ENCODE peak calls at places on chromosomes 11 and 22, in seven cellular contexts. R is NCI-H1048, M is lower leg skin, D is ecto neural progenitor cell, S is GM18507, P is EL, H is aorta. Q is an unnamed sample.

GRCh38 chr22:30421695-30422480 is 3.7 kb upstream of the MTFP1 start:
- DNase-seq in R (no peak), M (no peak), D (no peak), S (no peak), P (no peak), H (no peak), Q (no peak)

GRCh38 chr11:57560146-57560545 is 7.3 kb downstream of the UBE2L6 start:
- DNase-seq in R (no peak), M (no peak), D (no peak), S (no peak), P (no peak), H (no peak), Q (no peak)

GRCh38 chr11:46055371-46055770 is 65.9 kb downstream of the PHF21A start:
- DNase-seq in R (no peak), M (no peak), D (no peak), S (no peak), P (peak), H (no peak), Q (no peak)

GRCh38 chr11:44632466-44633123 is 67.1 kb downstream of the CD82 start:
- DNase-seq in R (no peak), M (peak), D (peak), S (no peak), P (no peak), H (no peak), Q (peak)

GRCh38 chr11:64543818-64544217 is 47.2 kb upstream of the SLC22A12 start:
- DNase-seq in R (no peak), M (no peak), D (no peak), S (no peak), P (no peak), H (no peak), Q (no peak)

GRCh38 chr11:63608353-63609345 is 5.6 kb downstream of the PLAAT3 start:
- DNase-seq in R (no peak), M (no peak), D (no peak), S (no peak), P (peak), H (no peak), Q (no peak)

GRCh38 chr11:134529212-134530096 is 117.4 kb upstream of the B3GAT1 start:
- DNase-seq in R (no peak), M (no peak), D (peak), S (no peak), P (no peak), H (no peak), Q (no peak)

GRCh38 chr11:75272391-75272790 is 31.8 kb downstream of the TPBGL start:
- DNase-seq in R (no peak), M (no peak), D (peak), S (no peak), P (no peak), H (no peak), Q (no peak)

GRCh38 chr22:46092011-46092410 is 58.3 kb upstream of the PPARA start:
- DNase-seq in R (no peak), M (no peak), D (no peak), S (no peak), P (no peak), H (peak), Q (no peak)

GRCh38 chr11:7703785-7704184 is 2.5 kb downstream of the OVCH2 start:
- DNase-seq in R (no peak), M (no peak), D (no peak), S (no peak), P (no peak), H (no peak), Q (no peak)

GRCh38 chr11:130074736-130075135 is 5.0 kb downstream of the APLP2 start:
- DNase-seq in R (no peak), M (no peak), D (no peak), S (no peak), P (no peak), H (no peak), Q (no peak)

GRCh38 chr22:35627267-35628041 is 10.3 kb upstream of the MB start:
- DNase-seq in R (no peak), M (peak), D (peak), S (peak), P (peak), H (peak), Q (peak)

GRCh38 chr11:68974421-68975194 is 6.2 kb downstream of the MRGPRD start:
- DNase-seq in R (no peak), M (no peak), D (peak), S (peak), P (peak), H (no peak), Q (no peak)

GRCh38 chr11:120108785-120109168 is 29.1 kb downstream of the TRIM29 start:
- DNase-seq in R (no peak), M (no peak), D (no peak), S (no peak), P (no peak), H (no peak), Q (no peak)

GRCh38 chr11:120039031-120039430 is 98.9 kb downstream of the TRIM29 start:
- DNase-seq in R (no peak), M (no peak), D (no peak), S (no peak), P (no peak), H (no peak), Q (no peak)

GRCh38 chr11:107702723-107703122 is 9.1 kb downstream of the SLN start:
- DNase-seq in R (no peak), M (no peak), D (no peak), S (no peak), P (peak), H (no peak), Q (no peak)

GRCh38 chr11:124415356-124415923 is 9.2 kb downstream of the OR8B4 start:
- DNase-seq in R (no peak), M (no peak), D (no peak), S (peak), P (peak), H (no peak), Q (no peak)

GRCh38 chr11:76719686-76720085 is 49.1 kb upstream of the LRRC32 start:
- DNase-seq in R (no peak), M (no peak), D (no peak), S (no peak), P (no peak), H (no peak), Q (no peak)

GRCh38 chr11:47093541-47093940 is 83.1 kb downstream of the ARFGAP2 start:
- DNase-seq in R (no peak), M (no peak), D (no peak), S (no peak), P (no peak), H (no peak), Q (no peak)

GRCh38 chr11:72712168-72712721 is 38.0 kb upstream of the PDE2A start:
- DNase-seq in R (no peak), M (no peak), D (no peak), S (no peak), P (no peak), H (peak), Q (peak)

GRCh38 chr11:62719302-62719978 is 7.8 kb downstream of the HNRNPUL2 start:
- DNase-seq in R (no peak), M (no peak), D (no peak), S (no peak), P (no peak), H (no peak), Q (no peak)

GRCh38 chr11:118046051-118046963 is 30.6 kb upstream of the TMPRSS4 start:
- DNase-seq in R (no peak), M (no peak), D (no peak), S (no peak), P (no peak), H (no peak), Q (peak)

GRCh38 chr11:125938418-125938817 is 7.4 kb upstream of the VSIG10L2 start:
- DNase-seq in R (no peak), M (no peak), D (no peak), S (no peak), P (no peak), H (no peak), Q (no peak)

GRCh38 chr11:134584706-134585445 is 172.8 kb upstream of the B3GAT1 start:
- DNase-seq in R (no peak), M (no peak), D (no peak), S (no peak), P (no peak), H (no peak), Q (peak)

GRCh38 chr11:65415499-65416340 is 6.9 kb upstream of the NEAT1 start:
- DNase-seq in R (no peak), M (no peak), D (peak), S (no peak), P (no peak), H (peak), Q (no peak)

GRCh38 chr11:70207531-70208131 is 4.5 kb downstream of the FADD start:
- DNase-seq in R (no peak), M (no peak), D (no peak), S (no peak), P (no peak), H (peak), Q (no peak)

GRCh38 chr11:134731562-134731961 is 319.5 kb upstream of the B3GAT1 start:
- DNase-seq in R (no peak), M (no peak), D (peak), S (no peak), P (no peak), H (no peak), Q (no peak)

GRCh38 chr11:33633251-33634003 is 67.2 kb downstream of the C11orf91 start:
- DNase-seq in R (no peak), M (no peak), D (no peak), S (no peak), P (peak), H (no peak), Q (no peak)

GRCh38 chr11:132844956-132845355 is 687.3 kb downstream of the OPCML start:
- DNase-seq in R (no peak), M (no peak), D (no peak), S (no peak), P (peak), H (no peak), Q (no peak)

GRCh38 chr22:29503811-29504372 is 23.9 kb downstream of the NEFH start:
- DNase-seq in R (no peak), M (peak), D (peak), S (no peak), P (peak), H (peak), Q (no peak)

GRCh38 chr22:50502096-50502495 is 5.4 kb downstream of the LMF2 start:
- DNase-seq in R (no peak), M (no peak), D (no peak), S (no peak), P (no peak), H (no peak), Q (no peak)

GRCh38 chr11:35539781-35540281 is 14.4 kb upstream of the PAMR1 start:
- DNase-seq in R (no peak), M (peak), D (no peak), S (no peak), P (peak), H (no peak), Q (no peak)

GRCh38 chr11:83951521-83951920 is 665.4 kb upstream of the CCDC90B start:
- DNase-seq in R (no peak), M (no peak), D (no peak), S (no peak), P (no peak), H (no peak), Q (no peak)

GRCh38 chr11:120610101-120610500 is 98.6 kb downstream of the GRIK4 start:
- DNase-seq in R (no peak), M (no peak), D (no peak), S (no peak), P (no peak), H (no peak), Q (no peak)

GRCh38 chr22:22948651-22949611 is 61.3 kb downstream of the IGLL5 start:
- DNase-seq in R (no peak), M (peak), D (peak), S (no peak), P (peak), H (no peak), Q (peak)

GRCh38 chr11:34223021-34223813 is 117.8 kb downstream of the NAT10 start:
- DNase-seq in R (no peak), M (peak), D (no peak), S (no peak), P (peak), H (peak), Q (no peak)

Q was measured in esophagus muscularis mucosa.